ENCODE peak calls at places on chromosome 4, in ten cellular contexts. B, M, E, D, Z, O, L, N, A and H are unnamed samples.

GRCh38 chr4:46819095-46819494 is 90.0 kb downstream of the COX7B2 start:
- DNase-seq in B (no peak), M (no peak), E (no peak), D (no peak), Z (no peak), O (no peak), L (no peak), N (no peak), A (no peak), H (no peak)

GRCh38 chr4:3512279-3512678 is 19.9 kb downstream of the LRPAP1 start:
- DNase-seq in B (no peak), M (no peak), E (no peak), D (no peak), Z (no peak), O (no peak), L (no peak), N (no peak), A (no peak), H (no peak)

GRCh38 chr4:87465739-87466366 is 43.5 kb downstream of the NUDT9 start:
- DNase-seq in B (no peak), M (peak), E (no peak), D (peak), Z (no peak), O (peak), L (peak), N (no peak), A (no peak), H (peak)

GRCh38 chr4:108926058-108926457 is 163.2 kb upstream of the ETNPPL start:
- DNase-seq in B (no peak), M (no peak), E (no peak), D (no peak), Z (no peak), O (no peak), L (no peak), N (no peak), A (no peak), H (no peak)

GRCh38 chr4:6332042-6332668 is 62.5 kb downstream of the WFS1 start:
- DNase-seq in B (no peak), M (no peak), E (no peak), D (no peak), Z (no peak), O (no peak), L (no peak), N (no peak), A (peak), H (no peak)

GRCh38 chr4:63349674-63350025 is 1059.6 kb downstream of the TECRL start:
- DNase-seq in B (no peak), M (no peak), E (no peak), D (no peak), Z (no peak), O (no peak), L (no peak), N (no peak), A (no peak), H (no peak)

GRCh38 chr4:57426779-57427395 is 316.7 kb upstream of the IGFBP7 start:
- DNase-seq in B (peak), M (peak), E (peak), D (peak), Z (peak), O (peak), L (peak), N (no peak), A (no peak), H (no peak)

GRCh38 chr4:8439914-8440490 is 521 bp downstream of the ACOX3 start:
- DNase-seq in B (no peak), M (no peak), E (no peak), D (no peak), Z (no peak), O (no peak), L (peak), N (no peak), A (no peak), H (no peak)

GRCh38 chr4:79334783-79335182 is 8.9 kb upstream of the NAA11 start:
- DNase-seq in B (no peak), M (no peak), E (no peak), D (no peak), Z (no peak), O (no peak), L (no peak), N (no peak), A (no peak), H (no peak)

GRCh38 chr4:186685744-186686143 is 37.9 kb downstream of the FAT1 start:
- DNase-seq in B (no peak), M (peak), E (no peak), D (peak), Z (no peak), O (peak), L (peak), N (no peak), A (no peak), H (peak)

GRCh38 chr4:22969314-22969896 is 276.7 kb downstream of the GBA3 start:
- DNase-seq in B (no peak), M (no peak), E (no peak), D (no peak), Z (no peak), O (peak), L (peak), N (no peak), A (no peak), H (peak)

GRCh38 chr4:23978031-23978430 is 88.2 kb upstream of the PPARGC1A start:
- DNase-seq in B (no peak), M (no peak), E (no peak), D (no peak), Z (no peak), O (no peak), L (peak), N (no peak), A (no peak), H (no peak)

GRCh38 chr4:60463846-60464502 is 736.2 kb upstream of the ADGRL3 start:
- DNase-seq in B (no peak), M (no peak), E (no peak), D (peak), Z (no peak), O (no peak), L (no peak), N (no peak), A (no peak), H (no peak)

GRCh38 chr4:16123356-16124084 is 39.7 kb upstream of the PROM1 start:
- DNase-seq in B (no peak), M (no peak), E (peak), D (no peak), Z (no peak), O (no peak), L (no peak), N (no peak), A (no peak), H (no peak)

GRCh38 chr4:113809313-113809712 is 47.8 kb upstream of the CAMK2D start:
- DNase-seq in B (no peak), M (no peak), E (no peak), D (no peak), Z (no peak), O (no peak), L (peak), N (no peak), A (no peak), H (no peak)

GRCh38 chr4:61817071-61817470 is 616.9 kb downstream of the ADGRL3 start:
- DNase-seq in B (no peak), M (no peak), E (no peak), D (no peak), Z (no peak), O (no peak), L (no peak), N (no peak), A (no peak), H (no peak)

GRCh38 chr4:169133932-169134331 is 123.9 kb upstream of the CBR4 start:
- DNase-seq in B (no peak), M (no peak), E (no peak), D (no peak), Z (no peak), O (no peak), L (no peak), N (no peak), A (no peak), H (no peak)

GRCh38 chr4:6965329-6965728 is 55.7 kb downstream of the TBC1D14 start:
- DNase-seq in B (no peak), M (no peak), E (no peak), D (no peak), Z (no peak), O (no peak), L (no peak), N (no peak), A (no peak), H (no peak)

GRCh38 chr4:48295116-48295515 is 25.5 kb upstream of the TEC start:
- DNase-seq in B (no peak), M (no peak), E (no peak), D (no peak), Z (no peak), O (no peak), L (no peak), N (no peak), A (no peak), H (no peak)

GRCh38 chr4:8287606-8288280 is 18.2 kb downstream of the HTRA3 start:
- DNase-seq in B (no peak), M (no peak), E (no peak), D (no peak), Z (no peak), O (no peak), L (no peak), N (no peak), A (no peak), H (no peak)

GRCh38 chr4:83867221-83867620 is 331.3 kb downstream of the GPAT3 start:
- DNase-seq in B (no peak), M (no peak), E (no peak), D (no peak), Z (no peak), O (no peak), L (no peak), N (no peak), A (no peak), H (no peak)

GRCh38 chr4:37453361-37454262 is 209.1 kb downstream of the NWD2 start:
- DNase-seq in B (peak), M (no peak), E (no peak), D (no peak), Z (peak), O (no peak), L (no peak), N (peak), A (peak), H (no peak)

GRCh38 chr4:122914292-122914904 is 8.0 kb downstream of the NUDT6 start:
- DNase-seq in B (no peak), M (no peak), E (no peak), D (no peak), Z (no peak), O (no peak), L (peak), N (no peak), A (no peak), H (no peak)

GRCh38 chr4:75715105-75715799 is 9.1 kb upstream of the USO1 start:
- DNase-seq in B (peak), M (no peak), E (no peak), D (no peak), Z (no peak), O (no peak), L (no peak), N (no peak), A (no peak), H (peak)

GRCh38 chr4:138891610-138892009 is 124.0 kb upstream of the NOCT start:
- DNase-seq in B (no peak), M (no peak), E (peak), D (peak), Z (no peak), O (no peak), L (no peak), N (no peak), A (no peak), H (no peak)

GRCh38 chr4:1192493-1193205 is 20.3 kb upstream of the SPON2 start:
- DNase-seq in B (no peak), M (no peak), E (no peak), D (no peak), Z (peak), O (no peak), L (no peak), N (no peak), A (no peak), H (no peak)

GRCh38 chr4:170374770-170375169 is 285.0 kb upstream of the AADAT start:
- DNase-seq in B (no peak), M (peak), E (no peak), D (no peak), Z (no peak), O (no peak), L (peak), N (no peak), A (no peak), H (no peak)

GRCh38 chr4:154332681-154333421 is 158.7 kb downstream of the DCHS2 start:
- DNase-seq in B (no peak), M (no peak), E (no peak), D (no peak), Z (peak), O (no peak), L (no peak), N (peak), A (peak), H (no peak)

GRCh38 chr4:4200624-4201023 is 26.1 kb downstream of the OTOP1 start:
- DNase-seq in B (no peak), M (no peak), E (no peak), D (no peak), Z (no peak), O (no peak), L (peak), N (no peak), A (no peak), H (no peak)

GRCh38 chr4:40843696-40844095 is 93.9 kb downstream of the NSUN7 start:
- DNase-seq in B (no peak), M (no peak), E (peak), D (no peak), Z (no peak), O (no peak), L (no peak), N (no peak), A (no peak), H (no peak)

GRCh38 chr4:2792711-2793577 is at the start of gene SH3BP2:
- DNase-seq in B (no peak), M (peak), E (no peak), D (no peak), Z (peak), O (no peak), L (no peak), N (peak), A (peak), H (no peak)